ENCODE peak calls at places on chromosomes 12 and 14, in six cellular contexts. A, Z, E, T, R and C are unnamed samples.

GRCh38 chr12:68350753-68351152 is 18.6 kb upstream of the MDM1 start:
- DNase-seq in A (peak), Z (no peak), E (no peak), T (no peak), R (no peak), C (peak)

GRCh38 chr14:36935976-36936678 is 236.3 kb downstream of the SLC25A21 start:
- DNase-seq in A (peak), Z (no peak), E (no peak), T (no peak), R (no peak), C (peak)

GRCh38 chr12:30822385-30823139 is 67.8 kb upstream of the CAPRIN2 start:
- DNase-seq in A (peak), Z (no peak), E (no peak), T (no peak), R (peak), C (peak)

GRCh38 chr14:52740751-52741150 is 10.8 kb downstream of the STYX start:
- DNase-seq in A (no peak), Z (no peak), E (no peak), T (no peak), R (no peak), C (no peak)

GRCh38 chr12:5648692-5649338 is 216.9 kb downstream of the NTF3 start:
- DNase-seq in A (peak), Z (peak), E (peak), T (no peak), R (no peak), C (no peak)

GRCh38 chr12:121184425-121184824 is 25.5 kb upstream of the P2RX4 start:
- DNase-seq in A (no peak), Z (peak), E (no peak), T (no peak), R (no peak), C (no peak)

GRCh38 chr14:21874167-21874566 is 200.5 kb upstream of the OR4E1 start:
- DNase-seq in A (no peak), Z (no peak), E (no peak), T (no peak), R (no peak), C (no peak)

GRCh38 chr12:49489154-49489553 is 49.7 kb upstream of the KCNH3 start:
- DNase-seq in A (no peak), Z (no peak), E (no peak), T (no peak), R (no peak), C (no peak)

GRCh38 chr14:34782031-34782430 is 67.6 kb upstream of the CFL2 start:
- DNase-seq in A (peak), Z (no peak), E (no peak), T (no peak), R (no peak), C (no peak)

GRCh38 chr12:132881853-132882252 is 5.6 kb downstream of the CHFR start:
- DNase-seq in A (peak), Z (no peak), E (no peak), T (no peak), R (no peak), C (peak)

GRCh38 chr12:49019435-49020317 is 1.1 kb upstream of the PRKAG1 start:
- DNase-seq in A (peak), Z (no peak), E (no peak), T (peak), R (no peak), C (no peak)

GRCh38 chr14:67313153-67313552 is 46.5 kb downstream of the ATP6V1D start:
- DNase-seq in A (no peak), Z (no peak), E (no peak), T (no peak), R (no peak), C (no peak)

GRCh38 chr12:32544893-32545292 is 134.2 kb upstream of the DNM1L start:
- DNase-seq in A (no peak), Z (no peak), E (no peak), T (no peak), R (no peak), C (no peak)

GRCh38 chr12:122403115-122403770 is 19.2 kb downstream of the CLIP1 start:
- DNase-seq in A (no peak), Z (no peak), E (no peak), T (no peak), R (peak), C (no peak)

GRCh38 chr12:27048822-27049752 is 26.7 kb downstream of the MED21 start:
- DNase-seq in A (peak), Z (no peak), E (no peak), T (no peak), R (no peak), C (peak)

GRCh38 chr14:60640859-60641721 is 8.2 kb downstream of the SIX1 start:
- DNase-seq in A (no peak), Z (no peak), E (no peak), T (no peak), R (no peak), C (no peak)

GRCh38 chr12:75658286-75658685 is 146.9 kb upstream of the KRR1 start:
- DNase-seq in A (peak), Z (no peak), E (no peak), T (no peak), R (no peak), C (no peak)

GRCh38 chr14:105070760-105071137 is 5.5 kb upstream of the GPR132 start:
- DNase-seq in A (no peak), Z (no peak), E (no peak), T (no peak), R (no peak), C (no peak)

GRCh38 chr12:76042147-76042546 is 10.6 kb upstream of the PHLDA1 start:
- DNase-seq in A (peak), Z (no peak), E (no peak), T (no peak), R (no peak), C (no peak)

GRCh38 chr12:27003421-27004311 is 10.5 kb downstream of the TM7SF3 start:
- DNase-seq in A (no peak), Z (peak), E (no peak), T (no peak), R (no peak), C (no peak)

GRCh38 chr12:9127936-9128663 is 12.4 kb upstream of the A2M start:
- DNase-seq in A (no peak), Z (no peak), E (no peak), T (no peak), R (no peak), C (no peak)

GRCh38 chr12:55697686-55698085 is 10.0 kb downstream of the ITGA7 start:
- DNase-seq in A (no peak), Z (no peak), E (no peak), T (no peak), R (no peak), C (no peak)

GRCh38 chr14:61188936-61189808 is 92.0 kb downstream of the TMEM30B start:
- DNase-seq in A (peak), Z (no peak), E (peak), T (no peak), R (no peak), C (peak)

GRCh38 chr14:23579739-23580138 is 1.1 kb upstream of the JPH4 start:
- DNase-seq in A (no peak), Z (no peak), E (no peak), T (no peak), R (no peak), C (no peak)